ENCODE peak calls at places on chromosomes 4 and X, in four cellular contexts. M is transverse colon, U is HT1080, A is AG10803. O is an unnamed sample.

GRCh38 chr4:40334591-40335507 is at the start of gene CHRNA9:
- DNase-seq in M (no peak), U (no peak), A (no peak), O (no peak)

GRCh38 chr4:52665592-52665991 is 6.5 kb upstream of the USP46 start:
- DNase-seq in M (no peak), U (peak), A (no peak), O (no peak)

GRCh38 chrX:22323541-22323940 is 50.8 kb downstream of the CBLL2 start:
- DNase-seq in M (no peak), U (peak), A (peak), O (no peak)

GRCh38 chr4:154230091-154230490 is 261.5 kb downstream of the DCHS2 start:
- DNase-seq in M (no peak), U (no peak), A (peak), O (no peak)

GRCh38 chrX:93874554-93874953 is 200.5 kb downstream of the FAM133A start:
- DNase-seq in M (no peak), U (peak), A (no peak), O (no peak)

GRCh38 chr4:62484357-62484756 is 1284.2 kb downstream of the ADGRL3 start:
- DNase-seq in M (peak), U (no peak), A (no peak), O (no peak)

GRCh38 chr4:95643627-95644026 is 94.9 kb upstream of the UNC5C start:
- DNase-seq in M (no peak), U (no peak), A (no peak), O (no peak)

GRCh38 chr4:101037938-101038413 is 309.4 kb downstream of the PPP3CA start:
- DNase-seq in M (no peak), U (peak), A (peak), O (no peak)

GRCh38 chr4:123876122-123876521 is 479.5 kb downstream of the SPRY1 start:
- DNase-seq in M (no peak), U (no peak), A (no peak), O (no peak)

GRCh38 chr4:122099896-122100295 is 52.2 kb upstream of the BLTP1 start:
- DNase-seq in M (no peak), U (peak), A (peak), O (no peak)

GRCh38 chrX:10199212-10199611 is 42.4 kb downstream of the CLCN4 start:
- DNase-seq in M (peak), U (no peak), A (peak), O (no peak)

GRCh38 chr4:19700951-19701350 is 550.8 kb upstream of the SLIT2 start:
- DNase-seq in M (no peak), U (peak), A (peak), O (no peak)

GRCh38 chrX:3501833-3502535 is 155.5 kb upstream of the MXRA5 start:
- DNase-seq in M (no peak), U (no peak), A (peak), O (no peak)

GRCh38 chr4:80335554-80336358 is at the start of gene CFAP299:
- DNase-seq in M (peak), U (peak), A (peak), O (peak)

GRCh38 chrX:129736491-129736890 is 2.3 kb upstream of the XPNPEP2 start:
- DNase-seq in M (no peak), U (no peak), A (no peak), O (no peak)

GRCh38 chr4:123390846-123391456 is 5.6 kb upstream of the SPRY1 start:
- DNase-seq in M (no peak), U (peak), A (peak), O (no peak)

GRCh38 chr4:106767991-106768390 is 268.1 kb downstream of the DKK2 start:
- DNase-seq in M (no peak), U (no peak), A (no peak), O (no peak)

GRCh38 chr4:141609243-141609642 is 27.1 kb upstream of the IL15 start:
- DNase-seq in M (no peak), U (peak), A (peak), O (no peak)

GRCh38 chrX:19334945-19335626 is 8.6 kb upstream of the PDHA1 start:
- DNase-seq in M (no peak), U (peak), A (no peak), O (no peak)

GRCh38 chrX:97909245-97909644 is 1025.5 kb downstream of the RPA4 start:
- DNase-seq in M (no peak), U (no peak), A (no peak), O (no peak)

GRCh38 chrX:41192880-41193279 is 107.6 kb downstream of the USP9X start:
- DNase-seq in M (no peak), U (no peak), A (no peak), O (no peak)

GRCh38 chr4:78784255-78784654 is 8.1 kb downstream of the BMP2K start:
- DNase-seq in M (no peak), U (peak), A (peak), O (no peak)

GRCh38 chr4:128635939-128636551 is 173.5 kb upstream of the JADE1 start:
- DNase-seq in M (no peak), U (no peak), A (peak), O (no peak)

GRCh38 chr4:38113136-38113535 is 152.9 kb downstream of the PTTG2 start:
- DNase-seq in M (no peak), U (no peak), A (no peak), O (no peak)

GRCh38 chr4:123438031-123438430 is 41.4 kb downstream of the SPRY1 start:
- DNase-seq in M (no peak), U (no peak), A (no peak), O (no peak)